ENCODE peak calls at places on chromosomes 16 and 17, in eight cellular contexts. S is aorta, O is ascending aorta, A is cardiac fibroblast, P is choroid plexus epithelial cell, Y is heart left ventricle, N is endothelial cell of umbilical vein, E is A549. V is an unnamed sample.

GRCh38 chr16:49602201-49603041 is 228.8 kb downstream of the C16orf78 start:
- DNase-seq in S (peak; percentile 68), O (peak; percentile 64), A (no peak), P (no peak), Y (no peak), N (no peak), E (no peak), V (no peak)

GRCh38 chr16:88528902-88529318 is 41.3 kb upstream of the ZC3H18 start:
- DNase-seq in S (no peak), O (no peak), A (no peak), P (no peak), Y (no peak), N (no peak), E (no peak), V (no peak)

GRCh38 chr17:49290690-49291326 is 60.2 kb upstream of the PHOSPHO1 start:
- DNase-seq in S (no peak), O (no peak), A (peak; percentile 51), P (peak; percentile 70), Y (no peak), N (peak; percentile 65), E (peak; percentile 44), V (no peak)

GRCh38 chr16:53502331-53503269 is at the start of gene AKTIP:
- DNase-seq in S (peak; percentile 82), O (peak; percentile 72), A (peak; percentile 52), P (peak; percentile 61), Y (peak; percentile 51), N (peak; percentile 40), E (no peak), V (peak; percentile 86)

GRCh38 chr16:17526956-17527355 is 56.2 kb upstream of the XYLT1 start:
- DNase-seq in S (no peak), O (no peak), A (no peak), P (no peak), Y (no peak), N (no peak), E (no peak), V (no peak)

GRCh38 chr17:72940511-72940910 is 152.0 kb downstream of the SLC39A11 start:
- DNase-seq in S (no peak), O (no peak), A (no peak), P (no peak), Y (no peak), N (no peak), E (no peak), V (no peak)

GRCh38 chr17:44053130-44053872 is 13.2 kb downstream of the LSM12 start:
- DNase-seq in S (no peak), O (no peak), A (no peak), P (no peak), Y (no peak), N (no peak), E (no peak), V (no peak)

GRCh38 chr17:19461681-19462080 is 50.6 kb downstream of the RNF112 start:
- DNase-seq in S (no peak), O (peak; percentile 58), A (no peak), P (no peak), Y (no peak), N (no peak), E (no peak), V (peak; percentile 24)

GRCh38 chr16:3880623-3881498 is at the start of gene CREBBP:
- DNase-seq in S (peak; percentile 93), O (peak; percentile 91), A (peak; percentile 85), P (peak; percentile 89), Y (peak; percentile 91), N (peak; percentile 87), E (peak; percentile 90), V (peak; percentile 88)

GRCh38 chr17:42190491-42191180 is 3.7 kb downstream of the GHDC start:
- DNase-seq in S (no peak), O (no peak), A (no peak), P (no peak), Y (no peak), N (no peak), E (no peak), V (no peak)

GRCh38 chr16:1823821-1824220 is 2.8 kb downstream of the HAGH start:
- DNase-seq in S (no peak), O (no peak), A (peak; percentile 75), P (peak; percentile 61), Y (no peak), N (peak; percentile 58), E (peak; percentile 70), V (peak; percentile 69)

DNA sequence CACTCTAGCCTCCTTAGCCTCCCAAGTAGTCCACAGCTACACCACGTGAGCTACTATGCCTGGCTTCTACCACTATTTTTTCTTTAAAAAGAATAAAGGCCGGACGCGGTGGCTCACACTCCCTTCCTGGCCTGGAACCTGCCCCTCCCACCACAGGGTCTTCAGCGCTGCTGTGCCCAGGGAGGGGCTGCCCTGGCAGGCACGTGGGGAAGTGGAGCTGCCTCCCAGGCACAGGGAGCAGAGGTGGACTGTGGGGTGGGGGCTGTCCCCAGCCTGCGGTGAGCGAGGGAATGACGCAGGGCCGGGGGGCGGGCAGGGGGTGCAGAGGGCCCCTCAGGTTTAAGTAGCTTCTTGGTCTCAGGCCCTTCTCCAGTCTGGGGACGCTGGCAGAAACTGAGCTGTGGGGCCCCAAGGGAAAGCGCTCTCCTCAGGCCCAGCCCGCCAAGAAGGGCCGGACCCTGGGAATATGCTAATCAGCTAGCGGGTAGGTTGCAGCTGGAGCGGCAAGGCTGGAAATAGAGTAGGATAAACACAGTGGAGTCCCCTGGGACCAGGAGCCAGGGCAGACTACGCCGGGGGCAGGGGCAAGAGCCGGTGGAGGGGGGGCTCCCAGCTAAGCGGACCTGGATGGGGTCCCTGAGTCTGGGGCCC is 46.8 kb downstream of the TIMM22 start:
- DNase-seq in S (peak; percentile 92), O (peak; percentile 86), A (peak; percentile 52), P (peak; percentile 55), Y (peak; percentile 83), N (peak; percentile 96), E (no peak), V (no peak)
- H3K4me3 ChIP-seq in S (no peak overlapping the region), O (no peak overlapping the region), A (no peak overlapping the region), P (no peak overlapping the region), Y (peak overlapping the region; percentile 32), N (no peak overlapping the region), E (no peak overlapping the region), V (no peak overlapping the region)

GRCh38 chr16:81095653-81095952 is 592 bp downstream of the GCSH start:
- DNase-seq in S (no peak), O (no peak), A (no peak), P (peak; percentile 8), Y (no peak), N (no peak), E (no peak), V (no peak)

GRCh38 chr16:81096715-81097208 is 567 bp upstream of the GCSH start:
- DNase-seq in S (no peak), O (no peak), A (no peak), P (no peak), Y (no peak), N (no peak), E (no peak), V (no peak)

GRCh38 chr16:81094771-81095251 is 1.4 kb downstream of the GCSH start:
- DNase-seq in S (no peak), O (no peak), A (peak; percentile 18), P (peak; percentile 56), Y (no peak), N (no peak), E (no peak), V (no peak)

GRCh38 chr16:81095953-81096714 is at the start of gene GCSH:
- DNase-seq in S (peak; percentile 100), O (peak; percentile 99), A (peak; percentile 98), P (peak; percentile 99), Y (peak; percentile 100), N (peak; percentile 99), E (peak; percentile 99), V (peak; percentile 99)

DNA sequence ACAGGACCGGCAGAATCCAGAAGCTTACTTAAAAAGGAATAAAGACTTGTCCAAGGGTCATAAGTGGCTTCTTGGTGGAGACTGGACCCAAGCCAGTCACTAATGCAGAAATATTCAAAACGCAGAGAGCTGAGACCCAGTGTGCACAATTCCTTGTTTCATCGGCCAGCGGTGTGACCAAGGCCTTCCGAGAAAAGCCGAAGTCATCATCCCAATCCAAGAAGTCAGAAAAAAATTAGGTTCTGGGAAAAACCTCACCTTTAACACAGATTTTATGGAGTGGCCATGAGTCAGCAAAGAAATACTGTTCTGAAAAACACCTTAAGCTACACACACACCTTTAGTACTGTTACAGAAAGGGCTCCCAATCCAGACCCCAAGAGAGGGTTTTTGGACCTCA is 1.0 kb upstream of the GCSH start:
- DNase-seq in S (no peak), O (no peak), A (no peak), P (no peak), Y (no peak), N (no peak), E (no peak), V (no peak)
- H3K4me3 ChIP-seq in S (no peak overlapping the region), O (peak overlapping the region; percentile 18), A (no peak overlapping the region), P (no peak overlapping the region), Y (no peak overlapping the region), N (no peak overlapping the region), E (no peak overlapping the region), V (no peak overlapping the region)

GRCh38 chr17:59456923-59457615 is 108.3 kb upstream of the DHX40 start:
- DNase-seq in S (no peak), O (no peak), A (no peak), P (no peak), Y (no peak), N (no peak), E (no peak), V (no peak)
- H3K4me3 ChIP-seq in S (no peak overlapping the region), O (no peak overlapping the region), A (no peak overlapping the region), P (no peak overlapping the region), Y (no peak overlapping the region), N (no peak overlapping the region), E (no peak overlapping the region), V (no peak overlapping the region)

GRCh38 chr16:27236635-27237228 is 31.8 kb downstream of the NSMCE1 start:
- DNase-seq in S (no peak), O (peak; percentile 65), A (no peak), P (no peak), Y (no peak), N (no peak), E (no peak), V (no peak)

GRCh38 chr16:27238591-27238990 is 30.0 kb downstream of the NSMCE1 start:
- DNase-seq in S (no peak), O (peak; percentile 46), A (no peak), P (no peak), Y (no peak), N (no peak), E (no peak), V (peak; percentile 42)

GRCh38 chr16:27239026-27239425 is 29.5 kb downstream of the NSMCE1 start:
- DNase-seq in S (no peak), O (peak; percentile 54), A (no peak), P (no peak), Y (no peak), N (no peak), E (no peak), V (no peak)

GRCh38 chr16:27237229-27238015 is 31.1 kb downstream of the NSMCE1 start:
- DNase-seq in S (no peak), O (no peak), A (peak; percentile 18), P (no peak), Y (no peak), N (peak; percentile 80), E (no peak), V (no peak)

DNA sequence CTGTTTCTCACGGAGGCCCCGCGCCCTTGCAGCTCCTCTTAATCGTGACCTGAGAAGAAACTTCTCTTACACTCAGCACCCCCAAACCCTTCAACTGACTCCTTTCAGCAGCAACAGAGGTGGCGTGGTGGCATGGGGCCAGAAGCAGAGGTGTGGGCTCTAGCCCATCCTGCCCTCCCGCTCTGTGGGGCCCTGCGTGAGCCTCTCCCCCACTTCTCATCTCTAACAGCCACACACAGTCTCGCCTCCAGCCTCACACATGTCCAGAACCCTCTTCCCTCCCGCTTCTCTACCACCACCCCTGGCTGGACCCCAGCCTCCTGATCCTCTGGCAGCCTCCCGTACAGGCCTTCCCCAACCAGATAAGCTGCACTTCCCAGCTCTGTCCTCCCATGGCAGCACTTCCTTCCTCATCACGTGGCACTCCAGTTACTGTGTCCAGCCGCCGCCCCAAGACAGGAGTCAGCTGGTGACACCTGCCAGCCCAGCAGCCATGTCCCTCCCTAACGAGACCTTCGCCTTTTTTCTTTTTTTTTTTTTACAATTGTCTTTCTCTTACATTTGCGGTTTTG is 30.5 kb downstream of the NSMCE1 start:
- DNase-seq in S (no peak), O (peak; percentile 64), A (no peak), P (no peak), Y (peak; percentile 47), N (peak; percentile 36), E (no peak), V (peak; percentile 76)
- H3K4me3 ChIP-seq in S (no peak overlapping the region), O (no peak overlapping the region), A (no peak overlapping the region), P (no peak overlapping the region), Y (no peak overlapping the region), N (no peak overlapping the region), E (no peak overlapping the region), V (no peak overlapping the region)